ENCODE peak calls at places on chromosomes 7 and 10, in seven cellular contexts. One of them, this sample, is unnamed.

GRCh38 chr10:131091682-131092081 is 219.8 kb downstream of the TCERG1L start:
- DNase-seq in heart right ventricle: no peak
- DNase-seq in H9: no peak
- DNase-seq in lower lobe of right lung: no peak
- DNase-seq in SK-N-MC: no peak
- DNase-seq in heart left ventricle: no peak
- DNase-seq in CD8-positive, alpha-beta memory T cell: no peak
- DNase-seq in this sample: no peak

GRCh38 chr7:30285531-30286284 is 1.3 kb downstream of the ZNRF2 start:
- DNase-seq in heart right ventricle: peak; percentile 33
- DNase-seq in H9: peak; percentile 46
- DNase-seq in lower lobe of right lung: peak; percentile 68
- DNase-seq in SK-N-MC: no peak
- DNase-seq in heart left ventricle: peak; percentile 35
- DNase-seq in CD8-positive, alpha-beta memory T cell: peak; percentile 76
- DNase-seq in this sample: no peak

GRCh38 chr7:151936207-151936606 is 20.0 kb upstream of the GALNTL5 start:
- DNase-seq in heart right ventricle: no peak
- DNase-seq in H9: no peak
- DNase-seq in lower lobe of right lung: no peak
- DNase-seq in SK-N-MC: no peak
- DNase-seq in heart left ventricle: no peak
- DNase-seq in CD8-positive, alpha-beta memory T cell: no peak
- DNase-seq in this sample: no peak

GRCh38 chr10:109913351-109913902 is 9.9 kb downstream of the XPNPEP1 start:
- DNase-seq in heart right ventricle: no peak
- DNase-seq in H9: peak; percentile 10
- DNase-seq in lower lobe of right lung: no peak
- DNase-seq in SK-N-MC: no peak
- DNase-seq in heart left ventricle: no peak
- DNase-seq in CD8-positive, alpha-beta memory T cell: no peak
- DNase-seq in this sample: no peak

GRCh38 chr7:45886931-45887667 is 1.2 kb upstream of the IGFBP1 start:
- DNase-seq in heart right ventricle: no peak
- DNase-seq in H9: no peak
- DNase-seq in lower lobe of right lung: no peak
- DNase-seq in SK-N-MC: no peak
- DNase-seq in heart left ventricle: no peak
- DNase-seq in CD8-positive, alpha-beta memory T cell: no peak
- DNase-seq in this sample: no peak

GRCh38 chr10:71797533-71798307 is 24.4 kb upstream of the VSIR start:
- DNase-seq in heart right ventricle: no peak
- DNase-seq in H9: no peak
- DNase-seq in lower lobe of right lung: no peak
- DNase-seq in SK-N-MC: no peak
- DNase-seq in heart left ventricle: peak; percentile 24
- DNase-seq in CD8-positive, alpha-beta memory T cell: no peak
- DNase-seq in this sample: no peak

GRCh38 chr7:79063019-79063698 is 390.3 kb downstream of the MAGI2 start:
- DNase-seq in heart right ventricle: no peak
- DNase-seq in H9: no peak
- DNase-seq in lower lobe of right lung: no peak
- DNase-seq in SK-N-MC: no peak
- DNase-seq in heart left ventricle: no peak
- DNase-seq in CD8-positive, alpha-beta memory T cell: no peak
- DNase-seq in this sample: no peak

GRCh38 chr7:27863866-27864265 is 123.9 kb downstream of the TAX1BP1 start:
- DNase-seq in heart right ventricle: no peak
- DNase-seq in H9: peak; percentile 41
- DNase-seq in lower lobe of right lung: no peak
- DNase-seq in SK-N-MC: no peak
- DNase-seq in heart left ventricle: no peak
- DNase-seq in CD8-positive, alpha-beta memory T cell: no peak
- DNase-seq in this sample: no peak

GRCh38 chr7:22810843-22811242 is 11.8 kb downstream of the TOMM7 start:
- DNase-seq in heart right ventricle: no peak
- DNase-seq in H9: peak; percentile 56
- DNase-seq in lower lobe of right lung: no peak
- DNase-seq in SK-N-MC: no peak
- DNase-seq in heart left ventricle: no peak
- DNase-seq in CD8-positive, alpha-beta memory T cell: no peak
- DNase-seq in this sample: no peak

GRCh38 chr7:134533288-134533771 is 6.0 kb downstream of the AKR1B10 start:
- DNase-seq in heart right ventricle: no peak
- DNase-seq in H9: no peak
- DNase-seq in lower lobe of right lung: no peak
- DNase-seq in SK-N-MC: no peak
- DNase-seq in heart left ventricle: no peak
- DNase-seq in CD8-positive, alpha-beta memory T cell: no peak
- DNase-seq in this sample: no peak

GRCh38 chr7:27793780-27794179 is 53.8 kb downstream of the TAX1BP1 start:
- DNase-seq in heart right ventricle: no peak
- DNase-seq in H9: no peak
- DNase-seq in lower lobe of right lung: no peak
- DNase-seq in SK-N-MC: no peak
- DNase-seq in heart left ventricle: no peak
- DNase-seq in CD8-positive, alpha-beta memory T cell: no peak
- DNase-seq in this sample: no peak

GRCh38 chr7:32347244-32347828 is 142.8 kb downstream of the LSM5 start:
- DNase-seq in heart right ventricle: no peak
- DNase-seq in H9: no peak
- DNase-seq in lower lobe of right lung: no peak
- DNase-seq in SK-N-MC: peak; percentile 6
- DNase-seq in heart left ventricle: no peak
- DNase-seq in CD8-positive, alpha-beta memory T cell: no peak
- DNase-seq in this sample: no peak

GRCh38 chr7:149313981-149314380 is 52.0 kb downstream of the ZNF783 start:
- DNase-seq in heart right ventricle: no peak
- DNase-seq in H9: no peak
- DNase-seq in lower lobe of right lung: no peak
- DNase-seq in SK-N-MC: no peak
- DNase-seq in heart left ventricle: no peak
- DNase-seq in CD8-positive, alpha-beta memory T cell: no peak
- DNase-seq in this sample: no peak

GRCh38 chr10:133034092-133034491 is 53.6 kb upstream of the ADGRA1 start:
- DNase-seq in heart right ventricle: no peak
- DNase-seq in H9: no peak
- DNase-seq in lower lobe of right lung: no peak
- DNase-seq in SK-N-MC: no peak
- DNase-seq in heart left ventricle: no peak
- DNase-seq in CD8-positive, alpha-beta memory T cell: no peak
- DNase-seq in this sample: no peak

GRCh38 chr10:86700851-86701617 is 32.7 kb downstream of the LDB3 start:
- DNase-seq in heart right ventricle: no peak
- DNase-seq in H9: no peak
- DNase-seq in lower lobe of right lung: peak; percentile 28
- DNase-seq in SK-N-MC: no peak
- DNase-seq in heart left ventricle: no peak
- DNase-seq in CD8-positive, alpha-beta memory T cell: peak; percentile 35
- DNase-seq in this sample: no peak

GRCh38 chr10:100800931-100801330 is 55.5 kb downstream of the PAX2 start:
- DNase-seq in heart right ventricle: no peak
- DNase-seq in H9: no peak
- DNase-seq in lower lobe of right lung: no peak
- DNase-seq in SK-N-MC: no peak
- DNase-seq in heart left ventricle: no peak
- DNase-seq in CD8-positive, alpha-beta memory T cell: peak; percentile 2
- DNase-seq in this sample: no peak

GRCh38 chr7:123939784-123940183 is 14.7 kb downstream of the SPAM1 start:
- DNase-seq in heart right ventricle: no peak
- DNase-seq in H9: no peak
- DNase-seq in lower lobe of right lung: no peak
- DNase-seq in SK-N-MC: no peak
- DNase-seq in heart left ventricle: no peak
- DNase-seq in CD8-positive, alpha-beta memory T cell: no peak
- DNase-seq in this sample: no peak

GRCh38 chr10:87656431-87657072 is 3.1 kb upstream of the PAPSS2 start:
- DNase-seq in heart right ventricle: no peak
- DNase-seq in H9: no peak
- DNase-seq in lower lobe of right lung: no peak
- DNase-seq in SK-N-MC: no peak
- DNase-seq in heart left ventricle: no peak
- DNase-seq in CD8-positive, alpha-beta memory T cell: peak; percentile 48
- DNase-seq in this sample: no peak

GRCh38 chr7:92836489-92837213 is at the start of gene CDK6:
- DNase-seq in heart right ventricle: peak; percentile 71
- DNase-seq in H9: peak; percentile 67
- DNase-seq in lower lobe of right lung: peak; percentile 74
- DNase-seq in SK-N-MC: no peak
- DNase-seq in heart left ventricle: peak; percentile 65
- DNase-seq in CD8-positive, alpha-beta memory T cell: peak; percentile 83
- DNase-seq in this sample: no peak

GRCh38 chr7:95996174-95996573 is 223.8 kb downstream of the DYNC1I1 start:
- DNase-seq in heart right ventricle: no peak
- DNase-seq in H9: no peak
- DNase-seq in lower lobe of right lung: no peak
- DNase-seq in SK-N-MC: no peak
- DNase-seq in heart left ventricle: no peak
- DNase-seq in CD8-positive, alpha-beta memory T cell: no peak
- DNase-seq in this sample: no peak

GRCh38 chr7:139767561-139767982 is 10.2 kb downstream of the HIPK2 start:
- DNase-seq in heart right ventricle: no peak
- DNase-seq in H9: no peak
- DNase-seq in lower lobe of right lung: no peak
- DNase-seq in SK-N-MC: no peak
- DNase-seq in heart left ventricle: no peak
- DNase-seq in CD8-positive, alpha-beta memory T cell: no peak
- DNase-seq in this sample: no peak

GRCh38 chr7:139771001-139771956 is 6.5 kb downstream of the HIPK2 start:
- DNase-seq in heart right ventricle: no peak
- DNase-seq in H9: no peak
- DNase-seq in lower lobe of right lung: no peak
- DNase-seq in SK-N-MC: peak; percentile 42
- DNase-seq in heart left ventricle: no peak
- DNase-seq in CD8-positive, alpha-beta memory T cell: no peak
- DNase-seq in this sample: no peak

GRCh38 chr7:139769066-139769465 is 8.7 kb downstream of the HIPK2 start:
- DNase-seq in heart right ventricle: no peak
- DNase-seq in H9: no peak
- DNase-seq in lower lobe of right lung: no peak
- DNase-seq in SK-N-MC: no peak
- DNase-seq in heart left ventricle: no peak
- DNase-seq in CD8-positive, alpha-beta memory T cell: no peak
- DNase-seq in this sample: peak; percentile 21

GRCh38 chr7:139765143-139765542 is 12.7 kb downstream of the HIPK2 start:
- DNase-seq in heart right ventricle: no peak
- DNase-seq in H9: no peak
- DNase-seq in lower lobe of right lung: no peak
- DNase-seq in SK-N-MC: no peak
- DNase-seq in heart left ventricle: no peak
- DNase-seq in CD8-positive, alpha-beta memory T cell: no peak
- DNase-seq in this sample: no peak

DNA sequence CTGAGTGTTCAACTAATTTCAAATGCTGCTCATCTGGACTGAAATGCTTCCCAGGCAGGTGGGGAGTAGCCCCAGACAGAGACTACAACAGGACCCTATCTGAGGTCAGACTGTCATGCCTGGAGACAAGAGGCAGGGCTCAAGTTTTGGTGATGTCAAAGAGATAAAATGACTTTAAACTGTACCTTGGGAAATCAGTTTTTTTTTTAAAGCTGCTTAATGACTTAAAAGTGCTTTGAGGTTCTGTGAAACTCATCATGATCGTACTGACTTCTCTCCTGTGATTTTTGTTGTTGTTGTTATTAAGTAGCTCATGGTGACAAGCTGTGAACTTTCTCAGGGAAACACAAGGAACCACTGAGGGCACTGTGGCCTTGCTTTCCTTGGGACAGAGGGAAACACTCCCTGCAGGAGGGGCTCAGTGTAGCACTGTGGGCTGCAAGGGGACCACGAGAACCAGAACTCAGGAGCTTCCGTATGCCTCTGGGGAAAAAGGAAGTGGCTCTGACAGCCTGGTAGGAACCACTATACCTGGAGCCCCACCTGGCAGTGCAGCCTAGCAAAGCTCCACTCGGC is 9.5 kb downstream of the HIPK2 start:
- DNase-seq in heart right ventricle: no peak
- DNase-seq in H9: no peak
- DNase-seq in lower lobe of right lung: no peak
- DNase-seq in SK-N-MC: no peak
- DNase-seq in heart left ventricle: no peak
- DNase-seq in CD8-positive, alpha-beta memory T cell: no peak
- DNase-seq in this sample: no peak
- H3K27ac ChIP-seq in heart right ventricle: peak overlapping the region; percentile 7
- H3K27ac ChIP-seq in H9: no peak overlapping the region
- H3K27ac ChIP-seq in lower lobe of right lung: peak overlapping the region; percentile 39
- H3K27ac ChIP-seq in SK-N-MC: no peak overlapping the region
- H3K27ac ChIP-seq in heart left ventricle: peak overlapping the region; percentile 18
- H3K27ac ChIP-seq in CD8-positive, alpha-beta memory T cell: no peak overlapping the region
- H3K27ac ChIP-seq in this sample: peak overlapping the region; percentile 26

DNA sequence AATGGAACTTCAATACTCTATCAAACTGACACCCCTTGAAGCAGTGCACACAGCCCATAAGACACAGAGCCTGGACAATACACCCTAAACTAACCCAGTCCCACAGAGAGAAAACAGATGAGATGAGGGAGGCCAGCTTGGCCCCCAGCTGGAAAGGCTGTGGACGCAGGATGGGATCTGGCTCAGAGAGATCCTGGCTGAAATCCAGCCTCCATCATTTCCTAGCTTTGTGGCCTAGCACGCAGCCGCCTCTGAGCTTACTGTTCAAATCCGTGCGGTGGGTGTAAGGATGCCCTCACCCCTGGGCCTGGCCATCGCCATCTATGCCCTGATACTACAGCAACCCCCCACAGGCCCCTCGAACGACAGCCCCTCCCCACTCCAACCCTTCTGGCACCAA is 32.7 kb downstream of the SNX8 start:
- DNase-seq in heart right ventricle: no peak
- DNase-seq in H9: no peak
- DNase-seq in lower lobe of right lung: no peak
- DNase-seq in SK-N-MC: no peak
- DNase-seq in heart left ventricle: no peak
- DNase-seq in CD8-positive, alpha-beta memory T cell: no peak
- DNase-seq in this sample: no peak
- H3K27ac ChIP-seq in heart right ventricle: peak overlapping the region; percentile 34
- H3K27ac ChIP-seq in H9: no peak overlapping the region
- H3K27ac ChIP-seq in lower lobe of right lung: no peak overlapping the region
- H3K27ac ChIP-seq in SK-N-MC: no peak overlapping the region
- H3K27ac ChIP-seq in heart left ventricle: no peak overlapping the region
- H3K27ac ChIP-seq in CD8-positive, alpha-beta memory T cell: no peak overlapping the region
- H3K27ac ChIP-seq in this sample: no peak overlapping the region

GRCh38 chr7:116653204-116653603 is 18.8 kb upstream of the MET start:
- DNase-seq in heart right ventricle: no peak
- DNase-seq in H9: no peak
- DNase-seq in lower lobe of right lung: no peak
- DNase-seq in SK-N-MC: no peak
- DNase-seq in heart left ventricle: peak; percentile 33
- DNase-seq in CD8-positive, alpha-beta memory T cell: no peak
- DNase-seq in this sample: no peak
- H3K27ac ChIP-seq in heart right ventricle: peak overlapping the region; percentile 29
- H3K27ac ChIP-seq in H9: no peak overlapping the region
- H3K27ac ChIP-seq in lower lobe of right lung: no peak overlapping the region
- H3K27ac ChIP-seq in SK-N-MC: no peak overlapping the region
- H3K27ac ChIP-seq in heart left ventricle: no peak overlapping the region
- H3K27ac ChIP-seq in CD8-positive, alpha-beta memory T cell: no peak overlapping the region
- H3K27ac ChIP-seq in this sample: peak overlapping the region; percentile 38

DNA sequence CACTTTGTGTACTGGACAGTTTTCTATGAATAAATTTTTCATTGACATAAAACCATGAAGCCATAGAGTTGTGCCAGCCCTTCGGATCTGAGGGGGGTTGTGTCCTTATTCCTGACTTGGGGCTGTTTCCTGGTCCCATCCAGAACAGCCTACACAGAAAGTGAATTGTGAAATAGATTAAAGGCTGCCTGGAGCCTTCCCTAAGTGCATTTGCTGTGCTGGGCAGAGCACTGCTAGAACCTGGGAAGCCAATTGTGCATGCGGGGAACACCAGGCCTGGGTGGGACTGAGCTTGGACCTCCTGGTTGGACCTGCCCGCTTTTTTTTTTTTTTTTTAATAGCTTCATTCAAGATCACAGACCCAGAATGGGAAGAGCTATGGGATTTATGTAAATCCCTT is 238.9 kb downstream of the ARHGAP21 start:
- DNase-seq in heart right ventricle: no peak
- DNase-seq in H9: no peak
- DNase-seq in lower lobe of right lung: no peak
- DNase-seq in SK-N-MC: no peak
- DNase-seq in heart left ventricle: no peak
- DNase-seq in CD8-positive, alpha-beta memory T cell: no peak
- DNase-seq in this sample: no peak
- H3K27ac ChIP-seq in heart right ventricle: no peak overlapping the region
- H3K27ac ChIP-seq in H9: no peak overlapping the region
- H3K27ac ChIP-seq in lower lobe of right lung: no peak overlapping the region
- H3K27ac ChIP-seq in SK-N-MC: peak overlapping the region; percentile 42
- H3K27ac ChIP-seq in heart left ventricle: no peak overlapping the region
- H3K27ac ChIP-seq in CD8-positive, alpha-beta memory T cell: no peak overlapping the region
- H3K27ac ChIP-seq in this sample: no peak overlapping the region